ENCODE peak calls at places on chromosomes 5 and 9, in seven cellular contexts. R is nucleus accumbens, H is fibroblast of gingiva, P is MM.1S, X is NCI-H1092 treated with DMSO at 0.1 percent for 48 hours, D is mammary epithelial cell, G is EL. T is an unnamed sample.

GRCh38 chr9:98570663-98571440 is 137.9 kb downstream of the GABBR2 start:
- DNase-seq in R (no peak), H (no peak), P (no peak), X (no peak), D (no peak), G (no peak), T (peak; percentile 50)

GRCh38 chr9:129381481-129381957 is 203.5 kb upstream of the IER5L start:
- DNase-seq in R (no peak), H (no peak), P (no peak), X (no peak), D (no peak), G (no peak), T (no peak)

GRCh38 chr9:73916016-73916673 is 581.0 kb upstream of the RORB start:
- DNase-seq in R (no peak), H (peak; percentile 32), P (no peak), X (no peak), D (peak; percentile 20), G (no peak), T (no peak)

GRCh38 chr9:71587576-71588362 is 180.5 kb downstream of the CEMIP2 start:
- DNase-seq in R (no peak), H (no peak), P (no peak), X (no peak), D (peak; percentile 88), G (peak; percentile 84), T (no peak)

GRCh38 chr5:2887401-2888348 is 136.2 kb upstream of the IRX2 start:
- DNase-seq in R (no peak), H (no peak), P (no peak), X (no peak), D (no peak), G (no peak), T (no peak)

GRCh38 chr9:130417602-130418001 is 27.2 kb upstream of the ASS1 start:
- DNase-seq in R (no peak), H (no peak), P (no peak), X (no peak), D (no peak), G (no peak), T (no peak)

GRCh38 chr5:56310711-56311204 is 77.6 kb upstream of the ANKRD55 start:
- DNase-seq in R (no peak), H (no peak), P (no peak), X (no peak), D (no peak), G (no peak), T (no peak)

GRCh38 chr9:35760651-35761050 is 6.6 kb upstream of the MSMP start:
- DNase-seq in R (no peak), H (peak; percentile 45), P (no peak), X (peak; percentile 30), D (peak; percentile 41), G (no peak), T (no peak)

GRCh38 chr5:34847056-34847455 is 8.1 kb downstream of the TTC23L start:
- DNase-seq in R (no peak), H (no peak), P (no peak), X (no peak), D (no peak), G (no peak), T (no peak)

GRCh38 chr5:66861402-66861801 is 265.2 kb downstream of the MAST4 start:
- DNase-seq in R (no peak), H (no peak), P (no peak), X (no peak), D (no peak), G (no peak), T (no peak)

GRCh38 chr9:114259800-114260523 is 62.9 kb upstream of the ORM1 start:
- DNase-seq in R (no peak), H (no peak), P (no peak), X (peak; percentile 75), D (no peak), G (no peak), T (no peak)

GRCh38 chr5:67249590-67249895 is 52.9 kb upstream of the CD180 start:
- DNase-seq in R (no peak), H (no peak), P (no peak), X (peak; percentile 9), D (no peak), G (no peak), T (no peak)

GRCh38 chr9:133375116-133375723 is 640 bp downstream of the SURF4 start:
- DNase-seq in R (no peak), H (peak; percentile 23), P (peak; percentile 40), X (peak; percentile 10), D (peak; percentile 52), G (peak; percentile 58), T (no peak)

T was measured in dorsolateral prefrontal cortex.